ENCODE peak calls at places on chromosomes 4 and X, in five cellular contexts. One of them, this sample, is unnamed.

GRCh38 chr4:48129307-48130014 is 4.6 kb downstream of the TXK start:
- DNase-seq in activated CD4-positive, CD25-positive, alpha-beta regulatory T cell treated with anti-CD3 and anti-CD28 coated beads, Interleukin-2, amount 50 U/mL, for 16 hours: no peak
- DNase-seq in KBM-7: peak; percentile 88
- DNase-seq in putamen: no peak
- DNase-seq in GM03348: no peak
- DNase-seq in this sample: no peak

GRCh38 chr4:183213996-183214395 is 106.1 kb downstream of the CLDN22 start:
- DNase-seq in activated CD4-positive, CD25-positive, alpha-beta regulatory T cell treated with anti-CD3 and anti-CD28 coated beads, Interleukin-2, amount 50 U/mL, for 16 hours: no peak
- DNase-seq in KBM-7: no peak
- DNase-seq in putamen: no peak
- DNase-seq in GM03348: no peak
- DNase-seq in this sample: no peak

GRCh38 chr4:7872264-7872771 is 67.3 kb downstream of the AFAP1 start:
- DNase-seq in activated CD4-positive, CD25-positive, alpha-beta regulatory T cell treated with anti-CD3 and anti-CD28 coated beads, Interleukin-2, amount 50 U/mL, for 16 hours: no peak
- DNase-seq in KBM-7: no peak
- DNase-seq in putamen: no peak
- DNase-seq in GM03348: peak; percentile 74
- DNase-seq in this sample: peak; percentile 31

GRCh38 chr4:25949166-25949748 is 35.2 kb downstream of the SMIM20 start:
- DNase-seq in activated CD4-positive, CD25-positive, alpha-beta regulatory T cell treated with anti-CD3 and anti-CD28 coated beads, Interleukin-2, amount 50 U/mL, for 16 hours: no peak
- DNase-seq in KBM-7: no peak
- DNase-seq in putamen: no peak
- DNase-seq in GM03348: no peak
- DNase-seq in this sample: no peak

GRCh38 chrX:41823402-41823801 is 99.4 kb downstream of the GPR82 start:
- DNase-seq in activated CD4-positive, CD25-positive, alpha-beta regulatory T cell treated with anti-CD3 and anti-CD28 coated beads, Interleukin-2, amount 50 U/mL, for 16 hours: no peak
- DNase-seq in KBM-7: no peak
- DNase-seq in putamen: no peak
- DNase-seq in GM03348: peak; percentile 10
- DNase-seq in this sample: no peak

GRCh38 chr4:152246659-152247058 is 289.2 kb downstream of the FBXW7 start:
- DNase-seq in activated CD4-positive, CD25-positive, alpha-beta regulatory T cell treated with anti-CD3 and anti-CD28 coated beads, Interleukin-2, amount 50 U/mL, for 16 hours: no peak
- DNase-seq in KBM-7: no peak
- DNase-seq in putamen: no peak
- DNase-seq in GM03348: no peak
- DNase-seq in this sample: no peak

GRCh38 chr4:38606587-38606905 is 57.5 kb upstream of the KLF3 start:
- DNase-seq in activated CD4-positive, CD25-positive, alpha-beta regulatory T cell treated with anti-CD3 and anti-CD28 coated beads, Interleukin-2, amount 50 U/mL, for 16 hours: no peak
- DNase-seq in KBM-7: no peak
- DNase-seq in putamen: no peak
- DNase-seq in GM03348: no peak
- DNase-seq in this sample: no peak

GRCh38 chr4:41205854-41206460 is 8.4 kb downstream of the APBB2 start:
- DNase-seq in activated CD4-positive, CD25-positive, alpha-beta regulatory T cell treated with anti-CD3 and anti-CD28 coated beads, Interleukin-2, amount 50 U/mL, for 16 hours: no peak
- DNase-seq in KBM-7: no peak
- DNase-seq in putamen: no peak
- DNase-seq in GM03348: no peak
- DNase-seq in this sample: no peak

GRCh38 chr4:3010577-3010976 is 47.2 kb downstream of the GRK4 start:
- DNase-seq in activated CD4-positive, CD25-positive, alpha-beta regulatory T cell treated with anti-CD3 and anti-CD28 coated beads, Interleukin-2, amount 50 U/mL, for 16 hours: no peak
- DNase-seq in KBM-7: no peak
- DNase-seq in putamen: no peak
- DNase-seq in GM03348: no peak
- DNase-seq in this sample: no peak

GRCh38 chr4:139607302-139608060 is 51.5 kb upstream of the SETD7 start:
- DNase-seq in activated CD4-positive, CD25-positive, alpha-beta regulatory T cell treated with anti-CD3 and anti-CD28 coated beads, Interleukin-2, amount 50 U/mL, for 16 hours: no peak
- DNase-seq in KBM-7: no peak
- DNase-seq in putamen: no peak
- DNase-seq in GM03348: no peak
- DNase-seq in this sample: no peak

GRCh38 chr4:151049430-151049884 is 34.4 kb upstream of the LRBA start:
- DNase-seq in activated CD4-positive, CD25-positive, alpha-beta regulatory T cell treated with anti-CD3 and anti-CD28 coated beads, Interleukin-2, amount 50 U/mL, for 16 hours: no peak
- DNase-seq in KBM-7: no peak
- DNase-seq in putamen: no peak
- DNase-seq in GM03348: no peak
- DNase-seq in this sample: no peak

GRCh38 chr4:109429545-109429944 is 4.1 kb upstream of the SEC24B start:
- DNase-seq in activated CD4-positive, CD25-positive, alpha-beta regulatory T cell treated with anti-CD3 and anti-CD28 coated beads, Interleukin-2, amount 50 U/mL, for 16 hours: no peak
- DNase-seq in KBM-7: no peak
- DNase-seq in putamen: no peak
- DNase-seq in GM03348: peak; percentile 24
- DNase-seq in this sample: no peak

GRCh38 chr4:81030617-81031388 is at the start of gene BMP3:
- DNase-seq in activated CD4-positive, CD25-positive, alpha-beta regulatory T cell treated with anti-CD3 and anti-CD28 coated beads, Interleukin-2, amount 50 U/mL, for 16 hours: no peak
- DNase-seq in KBM-7: peak; percentile 23
- DNase-seq in putamen: no peak
- DNase-seq in GM03348: peak; percentile 33
- DNase-seq in this sample: no peak

GRCh38 chr4:73597594-73597993 is 22.6 kb downstream of the RASSF6 start:
- DNase-seq in activated CD4-positive, CD25-positive, alpha-beta regulatory T cell treated with anti-CD3 and anti-CD28 coated beads, Interleukin-2, amount 50 U/mL, for 16 hours: no peak
- DNase-seq in KBM-7: no peak
- DNase-seq in putamen: no peak
- DNase-seq in GM03348: no peak
- DNase-seq in this sample: no peak

GRCh38 chr4:123709336-123709735 is 312.7 kb downstream of the SPRY1 start:
- DNase-seq in activated CD4-positive, CD25-positive, alpha-beta regulatory T cell treated with anti-CD3 and anti-CD28 coated beads, Interleukin-2, amount 50 U/mL, for 16 hours: no peak
- DNase-seq in KBM-7: no peak
- DNase-seq in putamen: no peak
- DNase-seq in GM03348: no peak
- DNase-seq in this sample: no peak

GRCh38 chr4:168917150-168917779 is 92.8 kb downstream of the CBR4 start:
- DNase-seq in activated CD4-positive, CD25-positive, alpha-beta regulatory T cell treated with anti-CD3 and anti-CD28 coated beads, Interleukin-2, amount 50 U/mL, for 16 hours: no peak
- DNase-seq in KBM-7: peak; percentile 63
- DNase-seq in putamen: peak; percentile 14
- DNase-seq in GM03348: peak; percentile 67
- DNase-seq in this sample: no peak

GRCh38 chr4:111204807-111205206 is 581.9 kb upstream of the PITX2 start:
- DNase-seq in activated CD4-positive, CD25-positive, alpha-beta regulatory T cell treated with anti-CD3 and anti-CD28 coated beads, Interleukin-2, amount 50 U/mL, for 16 hours: no peak
- DNase-seq in KBM-7: no peak
- DNase-seq in putamen: no peak
- DNase-seq in GM03348: no peak
- DNase-seq in this sample: no peak

GRCh38 chrX:18537524-18537923 is 112.1 kb downstream of the CDKL5 start:
- DNase-seq in activated CD4-positive, CD25-positive, alpha-beta regulatory T cell treated with anti-CD3 and anti-CD28 coated beads, Interleukin-2, amount 50 U/mL, for 16 hours: no peak
- DNase-seq in KBM-7: no peak
- DNase-seq in putamen: no peak
- DNase-seq in GM03348: no peak
- DNase-seq in this sample: no peak

GRCh38 chr4:20984011-20984836 is 284.0 kb downstream of the PACRGL start:
- DNase-seq in activated CD4-positive, CD25-positive, alpha-beta regulatory T cell treated with anti-CD3 and anti-CD28 coated beads, Interleukin-2, amount 50 U/mL, for 16 hours: no peak
- DNase-seq in KBM-7: no peak
- DNase-seq in putamen: no peak
- DNase-seq in GM03348: no peak
- DNase-seq in this sample: peak; percentile 16

GRCh38 chrX:10387011-10387410 is 230.2 kb downstream of the CLCN4 start:
- DNase-seq in activated CD4-positive, CD25-positive, alpha-beta regulatory T cell treated with anti-CD3 and anti-CD28 coated beads, Interleukin-2, amount 50 U/mL, for 16 hours: no peak
- DNase-seq in KBM-7: no peak
- DNase-seq in putamen: no peak
- DNase-seq in GM03348: peak; percentile 15
- DNase-seq in this sample: no peak

GRCh38 chr4:180449395-180449956 is 1793.7 kb upstream of the TENM3 start:
- DNase-seq in activated CD4-positive, CD25-positive, alpha-beta regulatory T cell treated with anti-CD3 and anti-CD28 coated beads, Interleukin-2, amount 50 U/mL, for 16 hours: no peak
- DNase-seq in KBM-7: peak; percentile 54
- DNase-seq in putamen: no peak
- DNase-seq in GM03348: no peak
- DNase-seq in this sample: no peak

GRCh38 chrX:49993661-49994060 is 71.3 kb downstream of the CLCN5 start:
- DNase-seq in activated CD4-positive, CD25-positive, alpha-beta regulatory T cell treated with anti-CD3 and anti-CD28 coated beads, Interleukin-2, amount 50 U/mL, for 16 hours: no peak
- DNase-seq in KBM-7: no peak
- DNase-seq in putamen: no peak
- DNase-seq in GM03348: no peak
- DNase-seq in this sample: no peak

GRCh38 chrX:79366888-79367749 is at the start of gene ITM2A:
- DNase-seq in activated CD4-positive, CD25-positive, alpha-beta regulatory T cell treated with anti-CD3 and anti-CD28 coated beads, Interleukin-2, amount 50 U/mL, for 16 hours: peak; percentile 26
- DNase-seq in KBM-7: peak; percentile 99
- DNase-seq in putamen: peak; percentile 42
- DNase-seq in GM03348: peak; percentile 1
- DNase-seq in this sample: no peak

GRCh38 chrX:19017271-19017670 is 33.4 kb upstream of the PHKA2 start:
- DNase-seq in activated CD4-positive, CD25-positive, alpha-beta regulatory T cell treated with anti-CD3 and anti-CD28 coated beads, Interleukin-2, amount 50 U/mL, for 16 hours: no peak
- DNase-seq in KBM-7: peak; percentile 29
- DNase-seq in putamen: no peak
- DNase-seq in GM03348: peak; percentile 17
- DNase-seq in this sample: no peak

GRCh38 chr4:101262683-101263082 is 84.6 kb downstream of the PPP3CA start:
- DNase-seq in activated CD4-positive, CD25-positive, alpha-beta regulatory T cell treated with anti-CD3 and anti-CD28 coated beads, Interleukin-2, amount 50 U/mL, for 16 hours: no peak
- DNase-seq in KBM-7: no peak
- DNase-seq in putamen: no peak
- DNase-seq in GM03348: no peak
- DNase-seq in this sample: no peak

GRCh38 chr4:173507471-173508385 is 22.3 kb downstream of the HAND2 start:
- DNase-seq in activated CD4-positive, CD25-positive, alpha-beta regulatory T cell treated with anti-CD3 and anti-CD28 coated beads, Interleukin-2, amount 50 U/mL, for 16 hours: no peak
- DNase-seq in KBM-7: no peak
- DNase-seq in putamen: no peak
- DNase-seq in GM03348: no peak
- DNase-seq in this sample: no peak

GRCh38 chr4:4735136-4735754 is 124.2 kb upstream of the MSX1 start:
- DNase-seq in activated CD4-positive, CD25-positive, alpha-beta regulatory T cell treated with anti-CD3 and anti-CD28 coated beads, Interleukin-2, amount 50 U/mL, for 16 hours: no peak
- DNase-seq in KBM-7: no peak
- DNase-seq in putamen: no peak
- DNase-seq in GM03348: no peak
- DNase-seq in this sample: no peak

GRCh38 chr4:173332963-173333657 is 1.0 kb downstream of the HMGB2 start:
- DNase-seq in activated CD4-positive, CD25-positive, alpha-beta regulatory T cell treated with anti-CD3 and anti-CD28 coated beads, Interleukin-2, amount 50 U/mL, for 16 hours: no peak
- DNase-seq in KBM-7: peak; percentile 45
- DNase-seq in putamen: no peak
- DNase-seq in GM03348: no peak
- DNase-seq in this sample: no peak

GRCh38 chr4:150366487-150366999 is 215.4 kb upstream of the MAB21L2 start:
- DNase-seq in activated CD4-positive, CD25-positive, alpha-beta regulatory T cell treated with anti-CD3 and anti-CD28 coated beads, Interleukin-2, amount 50 U/mL, for 16 hours: no peak
- DNase-seq in KBM-7: no peak
- DNase-seq in putamen: peak; percentile 4
- DNase-seq in GM03348: no peak
- DNase-seq in this sample: no peak

GRCh38 chr4:9146967-9147366 is 23.2 kb upstream of the FAM90A26 start:
- DNase-seq in activated CD4-positive, CD25-positive, alpha-beta regulatory T cell treated with anti-CD3 and anti-CD28 coated beads, Interleukin-2, amount 50 U/mL, for 16 hours: no peak
- DNase-seq in KBM-7: no peak
- DNase-seq in putamen: no peak
- DNase-seq in GM03348: no peak
- DNase-seq in this sample: no peak

GRCh38 chr4:123317211-123317610 is 79.4 kb upstream of the SPRY1 start:
- DNase-seq in activated CD4-positive, CD25-positive, alpha-beta regulatory T cell treated with anti-CD3 and anti-CD28 coated beads, Interleukin-2, amount 50 U/mL, for 16 hours: no peak
- DNase-seq in KBM-7: no peak
- DNase-seq in putamen: no peak
- DNase-seq in GM03348: no peak
- DNase-seq in this sample: no peak